ENCODE peak calls at places on chromosomes 5 and 9, in five cellular contexts. T is cardiac muscle cell; J is IMR-90; M is mucosa of descending colon; R is naive thymus-derived CD4-positive, alpha-beta T cell. A is an unnamed sample. For H3K36me3, the result is how much of the 10 kb centered on the place peaks cover.

GRCh38 chr5:136036991-136037705 is 8.4 kb downstream of the TGFBI start:
- DNase-seq in T (no peak), J (peak), M (peak), R (no peak), A (no peak)

GRCh38 chr5:11878846-11879245 is 25.4 kb downstream of the CTNND2 start:
- DNase-seq in T (no peak), J (no peak), M (no peak), R (no peak), A (no peak)

GRCh38 chr9:69931340-69931739 is 110.7 kb downstream of the CFAP95 start:
- DNase-seq in T (no peak), J (no peak), M (no peak), R (no peak), A (no peak)

GRCh38 chr9:25742241-25742640 is 64.0 kb upstream of the TUSC1 start:
- DNase-seq in T (no peak), J (no peak), M (no peak), R (no peak), A (no peak)

GRCh38 chr9:34428325-34428958 is 29.9 kb downstream of the FAM219A start:
- DNase-seq in T (no peak), J (peak), M (no peak), R (no peak), A (no peak)

GRCh38 chr5:154442801-154443200 is 3.0 kb upstream of the SAP30L start:
- DNase-seq in T (no peak), J (no peak), M (no peak), R (no peak), A (no peak)

GRCh38 chr5:80782626-80783025 is 127.8 kb upstream of the DHFR start:
- DNase-seq in T (no peak), J (no peak), M (no peak), R (no peak), A (no peak)

GRCh38 chr5:96509313-96509712 is 76.3 kb upstream of the PCSK1 start:
- DNase-seq in T (no peak), J (peak), M (no peak), R (no peak), A (no peak)

GRCh38 chr5:177500685-177501522 is 3.5 kb upstream of the PDLIM7 start:
- DNase-seq in T (peak), J (peak), M (peak), R (peak), A (peak)

GRCh38 chr9:107540167-107540566 is 50.6 kb upstream of the KLF4 start:
- DNase-seq in T (no peak), J (no peak), M (no peak), R (no peak), A (no peak)

GRCh38 chr5:141825836-141826560 is 52.2 kb downstream of the PCDH1 start:
- DNase-seq in T (peak), J (no peak), M (no peak), R (no peak), A (peak)

GRCh38 chr9:75616841-75617566 is 273.5 kb upstream of the PCSK5 start:
- DNase-seq in T (no peak), J (no peak), M (no peak), R (no peak), A (no peak)

GRCh38 chr9:137300607-137301085 is 1.4 kb downstream of the NRARP start:
- DNase-seq in T (peak), J (peak), M (peak), R (no peak), A (peak)

GRCh38 chr9:78967557-78968212 is 604.1 kb upstream of the TLE4 start:
- DNase-seq in T (no peak), J (peak), M (no peak), R (no peak), A (no peak)

GRCh38 chr9:98172604-98173003 is 19.8 kb downstream of the CORO2A start:
- DNase-seq in T (peak), J (peak), M (no peak), R (no peak), A (peak)

GRCh38 chr9:95086564-95086955 is 230.9 kb downstream of the FANCC start:
- DNase-seq in T (no peak), J (no peak), M (no peak), R (no peak), A (no peak)

GRCh38 chr5:25754895-25755294 is 1110.1 kb upstream of the CDH10 start:
- DNase-seq in T (no peak), J (no peak), M (no peak), R (no peak), A (no peak)

GRCh38 chr5:151870820-151871219 is 53.8 kb downstream of the GLRA1 start:
- DNase-seq in T (no peak), J (peak), M (no peak), R (no peak), A (no peak)

GRCh38 chr9:107142896-107143603 is 140.0 kb upstream of the RAD23B start:
- DNase-seq in T (no peak), J (no peak), M (no peak), R (no peak), A (no peak)

GRCh38 chr5:160894-161540 is 30.3 kb upstream of the LRRC14B start:
- DNase-seq in T (no peak), J (no peak), M (no peak), R (no peak), A (peak)

GRCh38 chr5:180472269-180472668 is 21.9 kb upstream of the CNOT6 start:
- DNase-seq in T (no peak), J (no peak), M (no peak), R (no peak), A (no peak)

GRCh38 chr9:122309861-122310260 is 45.2 kb downstream of the MRRF start:
- DNase-seq in T (no peak), J (peak), M (no peak), R (no peak), A (no peak)

GRCh38 chr9:93136011-93136440 is 2.0 kb upstream of the NINJ1 start:
- DNase-seq in T (no peak), J (peak), M (peak), R (no peak), A (no peak)

GRCh38 chr5:151382576-151382975 is 35.2 kb upstream of the SLC36A2 start:
- DNase-seq in T (no peak), J (no peak), M (no peak), R (no peak), A (no peak)

GRCh38 chr5:136458481-136458880 is 93.1 kb upstream of the TRPC7 start:
- DNase-seq in T (no peak), J (no peak), M (no peak), R (no peak), A (no peak)

GRCh38 chr5:143554918-143555477 is 151.5 kb upstream of the NR3C1 start:
- DNase-seq in T (no peak), J (peak), M (no peak), R (no peak), A (no peak)
- H3K4me3 ChIP-seq in T (no peak), J (no peak), M (no peak), R (no peak), A (no peak)

DNA sequence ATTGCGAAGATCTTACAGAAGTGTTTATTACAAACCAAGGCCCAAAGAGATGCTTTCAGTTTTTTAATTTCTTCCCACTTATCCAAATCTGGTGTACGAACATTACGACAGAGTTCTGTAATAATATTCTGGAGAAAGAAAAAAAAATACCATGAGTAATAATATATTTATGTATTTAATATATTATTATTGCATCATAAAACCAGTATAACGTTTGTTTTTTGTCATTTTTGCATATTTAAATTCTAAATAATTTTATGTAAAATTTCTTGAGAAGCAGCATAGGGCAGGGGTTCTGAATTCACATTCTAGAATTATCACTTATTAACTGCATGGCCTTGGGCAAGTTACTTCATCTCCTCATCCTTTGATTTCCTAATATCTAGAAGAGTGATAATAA is 107.6 kb downstream of the OSMR start:
- DNase-seq in T (no peak), J (no peak), M (no peak), R (no peak), A (no peak)
- H3K36me3 ChIP-seq in T (half or more), J (under half), M (under half), R (under half), A (under half)

GRCh38 chr5:59767753-59768159 is 125.8 kb downstream of the PDE4D start:
- DNase-seq in T (no peak), J (no peak), M (no peak), R (no peak), A (no peak)
- H3K4me3 ChIP-seq in T (peak), J (no peak), M (peak), R (no peak), A (peak)

GRCh38 chr9:132040808-132041207 is 38.9 kb downstream of the MED27 start:
- DNase-seq in T (peak), J (no peak), M (no peak), R (no peak), A (no peak)
- H3K36me3 ChIP-seq in T (under half), J (under half), M (under half), R (under half), A (under half)

A was measured in H7.